ENCODE peak calls at places on chromosome 6, in five cellular contexts. One of them, this sample, is unnamed.
A peak's percentile ranks its signal among the peaks of the same experiment; 100 is the strongest.

GRCh38 chr6:160103825-160104100 is 17.9 kb upstream of the SLC22A1 start:
- DNase-seq in fibroblast of pulmonary artery: no peak
- DNase-seq in OCI-LY7: no peak
- DNase-seq in astrocyte of the spinal cord: no peak
- DNase-seq in neural crest cell: no peak
- DNase-seq in this sample: no peak

GRCh38 chr6:157615411-157615763 is 207.7 kb upstream of the SNX9 start:
- DNase-seq in astrocyte of the spinal cord: peak; percentile 9
- DNase-seq in neural crest cell: no peak
- DNase-seq in fibroblast of pulmonary artery: peak; percentile 13
- DNase-seq in OCI-LY7: no peak
- DNase-seq in this sample: no peak

GRCh38 chr6:47241742-47242482 is 67.8 kb downstream of the TNFRSF21 start:
- DNase-seq in fibroblast of pulmonary artery: peak; percentile 51
- DNase-seq in astrocyte of the spinal cord: no peak
- DNase-seq in OCI-LY7: no peak
- DNase-seq in neural crest cell: no peak
- DNase-seq in this sample: no peak

GRCh38 chr6:101259446-101259845 is 134.1 kb upstream of the GRIK2 start:
- DNase-seq in fibroblast of pulmonary artery: no peak
- DNase-seq in neural crest cell: no peak
- DNase-seq in OCI-LY7: no peak
- DNase-seq in astrocyte of the spinal cord: no peak
- DNase-seq in this sample: no peak

GRCh38 chr6:133248241-133249001 is 7.3 kb downstream of the EYA4 start:
- DNase-seq in OCI-LY7: no peak
- DNase-seq in astrocyte of the spinal cord: peak; percentile 45
- DNase-seq in neural crest cell: no peak
- DNase-seq in fibroblast of pulmonary artery: peak; percentile 31
- DNase-seq in this sample: no peak

GRCh38 chr6:74899416-74899815 is 306.4 kb downstream of the COL12A1 start:
- DNase-seq in OCI-LY7: no peak
- DNase-seq in astrocyte of the spinal cord: peak; percentile 42
- DNase-seq in neural crest cell: no peak
- DNase-seq in fibroblast of pulmonary artery: peak; percentile 76
- DNase-seq in this sample: peak; percentile 6

GRCh38 chr6:166032366-166033171 is 135.1 kb downstream of the TBXT start:
- DNase-seq in fibroblast of pulmonary artery: peak; percentile 91
- DNase-seq in OCI-LY7: no peak
- DNase-seq in astrocyte of the spinal cord: peak; percentile 86
- DNase-seq in neural crest cell: no peak
- DNase-seq in this sample: no peak

GRCh38 chr6:39884696-39885095 is 49.6 kb downstream of the MOCS1 start:
- DNase-seq in fibroblast of pulmonary artery: peak; percentile 48
- DNase-seq in neural crest cell: no peak
- DNase-seq in astrocyte of the spinal cord: peak; percentile 67
- DNase-seq in OCI-LY7: no peak
- DNase-seq in this sample: no peak

GRCh38 chr6:142045380-142046270 is 87.1 kb upstream of the GJE1 start:
- DNase-seq in neural crest cell: no peak
- DNase-seq in OCI-LY7: no peak
- DNase-seq in fibroblast of pulmonary artery: peak; percentile 72
- DNase-seq in astrocyte of the spinal cord: peak; percentile 44
- DNase-seq in this sample: no peak

GRCh38 chr6:105072799-105073199 is 107.0 kb downstream of the POPDC3 start:
- DNase-seq in fibroblast of pulmonary artery: peak; percentile 35
- DNase-seq in astrocyte of the spinal cord: no peak
- DNase-seq in OCI-LY7: no peak
- DNase-seq in neural crest cell: no peak
- DNase-seq in this sample: no peak

GRCh38 chr6:105080279-105080678 is 99.5 kb downstream of the POPDC3 start:
- DNase-seq in astrocyte of the spinal cord: no peak
- DNase-seq in neural crest cell: no peak
- DNase-seq in OCI-LY7: no peak
- DNase-seq in fibroblast of pulmonary artery: no peak
- DNase-seq in this sample: no peak

GRCh38 chr6:105075210-105075609 is 104.6 kb downstream of the POPDC3 start:
- DNase-seq in fibroblast of pulmonary artery: no peak
- DNase-seq in neural crest cell: no peak
- DNase-seq in OCI-LY7: no peak
- DNase-seq in astrocyte of the spinal cord: no peak
- DNase-seq in this sample: no peak

DNA sequence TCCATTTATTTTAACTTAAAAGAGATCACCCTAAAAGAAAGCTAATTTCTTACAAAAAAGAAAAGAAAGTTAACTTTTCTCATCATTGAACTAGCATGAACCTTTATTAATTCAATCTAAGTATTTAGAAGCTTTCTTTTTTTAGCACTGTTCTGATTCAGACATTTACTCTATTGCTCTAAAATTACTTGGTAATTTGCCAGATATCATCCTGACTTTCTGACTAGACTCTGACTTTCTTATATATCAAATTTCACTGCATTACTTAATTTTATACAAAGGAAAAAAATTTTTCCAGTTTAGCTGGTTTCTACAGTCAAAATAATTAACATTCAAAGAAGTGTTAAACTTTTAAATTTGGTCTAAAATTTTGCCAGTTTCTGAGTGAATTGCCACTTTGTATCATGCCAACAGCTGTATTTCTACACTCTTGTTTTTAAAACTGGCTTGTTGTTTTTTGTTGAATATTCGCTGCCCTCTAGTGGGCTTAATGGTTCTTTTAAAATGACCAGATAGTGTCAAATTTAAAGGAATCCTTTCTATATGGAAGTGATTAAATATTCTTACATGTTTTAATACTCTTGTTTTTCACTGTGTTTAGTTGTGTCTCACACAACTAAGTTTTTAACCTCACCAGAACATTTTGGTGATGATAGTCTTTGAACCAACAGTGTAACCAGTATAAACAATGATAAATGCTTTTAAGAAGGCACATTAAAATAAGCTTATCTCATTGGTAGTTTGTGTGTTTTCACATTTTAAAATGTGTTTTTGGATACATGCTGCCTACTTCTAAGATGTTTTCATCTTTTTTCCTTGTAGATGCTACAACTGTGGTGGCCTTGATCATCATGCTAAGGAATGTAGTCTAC is 102.0 kb downstream of the POPDC3 start:
- DNase-seq in OCI-LY7: peak; percentile 35
- DNase-seq in astrocyte of the spinal cord: peak; percentile 72
- DNase-seq in neural crest cell: no peak
- DNase-seq in fibroblast of pulmonary artery: peak; percentile 71
- DNase-seq in this sample: no peak
- TF ChIP-seq CTCF in OCI-LY7: peak; percentile 84
- TF ChIP-seq CTCF in astrocyte of the spinal cord: peak; percentile 40
- TF ChIP-seq CTCF in neural crest cell: peak; percentile 82
- TF ChIP-seq CTCF in fibroblast of pulmonary artery: peak; percentile 50
- TF ChIP-seq CTCF in this sample: peak; percentile 71

DNA sequence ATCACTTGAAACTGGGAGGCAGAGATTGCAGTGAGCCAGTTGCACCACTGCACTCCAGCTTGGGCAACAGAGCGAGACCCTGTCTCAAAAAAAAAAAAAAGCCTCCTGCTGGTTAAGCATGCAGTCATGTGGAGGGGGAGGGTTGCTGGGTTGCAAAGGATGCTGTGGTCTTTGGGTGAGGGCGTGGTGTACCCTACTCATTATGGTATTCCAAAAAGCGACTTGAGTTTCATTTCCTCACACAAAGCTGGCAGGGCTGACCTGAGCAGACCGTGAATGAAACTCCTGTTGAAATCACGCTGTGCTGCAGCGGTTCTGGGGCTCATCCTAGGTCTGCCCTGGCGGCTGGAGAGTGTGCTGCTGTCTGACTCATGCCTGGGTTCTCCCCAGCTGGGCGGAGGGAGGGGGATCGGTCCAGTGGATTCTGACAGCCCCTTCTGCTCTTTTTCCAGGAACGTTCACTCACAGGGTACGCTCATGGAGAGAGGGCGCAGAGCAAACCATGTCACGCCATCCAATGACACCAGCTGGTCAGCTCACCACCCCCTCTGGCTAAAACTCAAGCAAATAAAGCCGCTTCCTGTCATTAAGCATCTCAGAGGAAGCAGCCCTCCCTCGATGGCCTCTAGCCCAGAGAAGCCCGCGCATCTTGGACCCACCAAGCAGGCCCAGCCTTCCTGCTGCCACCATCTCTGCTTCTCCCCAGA is 166.2 kb downstream of the SCML4 start:
- DNase-seq in neural crest cell: no peak
- DNase-seq in OCI-LY7: peak; percentile 99
- DNase-seq in fibroblast of pulmonary artery: peak; percentile 54
- DNase-seq in astrocyte of the spinal cord: peak; percentile 85
- DNase-seq in this sample: no peak
- TF ChIP-seq CTCF in neural crest cell: no peak
- TF ChIP-seq CTCF in OCI-LY7: no peak
- TF ChIP-seq CTCF in fibroblast of pulmonary artery: no peak
- TF ChIP-seq CTCF in astrocyte of the spinal cord: peak; percentile 41
- TF ChIP-seq CTCF in this sample: no peak

DNA sequence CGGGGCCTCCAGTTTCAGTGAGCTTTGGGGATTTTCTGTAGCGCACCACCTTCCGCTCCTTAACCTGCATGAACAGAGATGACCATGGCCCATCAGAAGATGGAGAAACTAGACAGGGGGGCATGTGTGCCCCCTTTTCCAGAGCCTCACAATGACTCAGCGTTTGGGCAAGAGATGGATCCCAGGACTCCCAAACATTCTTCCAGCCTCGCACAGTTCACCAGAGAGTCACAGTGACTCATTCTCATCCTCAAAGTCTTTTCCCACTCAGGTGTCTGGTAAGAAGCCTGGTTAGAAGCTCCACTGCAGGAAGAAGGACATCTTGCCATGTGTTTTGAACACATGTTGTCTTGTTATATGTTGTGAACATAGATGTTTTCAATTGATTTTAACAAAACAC is 76.2 kb upstream of the FRMD1 start:
- DNase-seq in astrocyte of the spinal cord: peak; percentile 58
- DNase-seq in OCI-LY7: no peak
- DNase-seq in fibroblast of pulmonary artery: peak; percentile 29
- DNase-seq in neural crest cell: no peak
- DNase-seq in this sample: no peak
- TF ChIP-seq CTCF in astrocyte of the spinal cord: no peak
- TF ChIP-seq CTCF in OCI-LY7: no peak
- TF ChIP-seq CTCF in fibroblast of pulmonary artery: no peak
- TF ChIP-seq CTCF in neural crest cell: no peak
- TF ChIP-seq CTCF in this sample: no peak

DNA sequence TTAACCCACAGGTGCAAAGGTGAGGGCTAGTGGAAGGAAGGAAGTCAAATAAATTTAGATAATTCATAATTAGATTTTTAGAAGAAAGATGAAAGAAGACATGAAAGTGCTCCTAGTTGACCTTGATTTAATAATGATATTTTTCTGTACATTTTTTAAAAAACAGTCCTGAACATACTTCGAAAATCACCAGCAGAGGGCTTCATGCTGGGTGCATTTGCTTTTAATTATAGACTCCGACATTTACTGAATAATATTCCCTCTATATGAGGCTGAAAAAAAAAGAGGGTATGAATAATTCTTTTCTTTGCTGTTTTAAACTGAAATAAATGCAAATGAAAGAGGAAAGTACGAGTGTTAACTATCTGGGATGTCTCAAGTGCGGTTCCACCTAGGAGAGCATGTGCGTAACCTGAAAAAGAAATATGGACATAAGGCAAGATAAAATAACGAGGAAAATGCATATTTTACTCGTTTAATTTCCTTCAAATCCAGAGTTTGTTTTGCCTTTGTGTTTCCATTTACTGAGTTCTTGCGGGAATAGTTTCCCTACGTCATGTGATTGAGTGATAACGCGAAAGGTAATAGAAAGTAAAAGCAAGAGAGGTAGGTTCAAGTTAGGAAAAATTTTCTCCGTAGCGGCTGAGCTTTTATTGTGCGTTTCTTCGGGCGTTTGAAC is 3.1 kb upstream of the TFAP2B start:
- DNase-seq in OCI-LY7: peak; percentile 3
- DNase-seq in astrocyte of the spinal cord: peak; percentile 19
- DNase-seq in neural crest cell: no peak
- DNase-seq in fibroblast of pulmonary artery: peak; percentile 30
- DNase-seq in this sample: no peak
- TF ChIP-seq CTCF in OCI-LY7: no peak
- TF ChIP-seq CTCF in astrocyte of the spinal cord: peak; percentile 51
- TF ChIP-seq CTCF in neural crest cell: peak; percentile 67
- TF ChIP-seq CTCF in fibroblast of pulmonary artery: peak; percentile 56
- TF ChIP-seq CTCF in this sample: no peak

DNA sequence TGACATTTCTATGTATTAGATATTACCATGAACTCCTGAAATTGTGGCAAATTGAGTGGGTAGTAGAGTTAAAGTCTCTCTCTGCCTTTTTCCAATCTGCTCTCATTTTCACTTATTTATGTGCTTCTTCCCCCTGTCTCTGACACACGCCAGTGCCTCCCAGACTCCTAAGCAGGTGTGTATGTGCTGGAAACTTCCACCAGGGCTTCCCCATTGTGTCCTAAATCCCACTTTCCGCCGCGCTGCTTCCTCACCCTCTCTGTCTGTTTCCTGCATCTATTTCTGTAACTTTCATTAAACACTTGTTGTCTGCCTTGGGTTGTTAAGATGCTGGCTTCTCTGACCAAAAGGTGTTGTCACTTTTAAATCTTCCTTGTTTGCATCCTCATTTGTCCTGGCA is 97.6 kb upstream of the HDGFL1 start:
- DNase-seq in fibroblast of pulmonary artery: no peak
- DNase-seq in OCI-LY7: no peak
- DNase-seq in astrocyte of the spinal cord: no peak
- DNase-seq in neural crest cell: no peak
- DNase-seq in this sample: peak; percentile 19
- TF ChIP-seq CTCF in fibroblast of pulmonary artery: no peak
- TF ChIP-seq CTCF in OCI-LY7: no peak
- TF ChIP-seq CTCF in astrocyte of the spinal cord: no peak
- TF ChIP-seq CTCF in neural crest cell: no peak
- TF ChIP-seq CTCF in this sample: no peak

DNA sequence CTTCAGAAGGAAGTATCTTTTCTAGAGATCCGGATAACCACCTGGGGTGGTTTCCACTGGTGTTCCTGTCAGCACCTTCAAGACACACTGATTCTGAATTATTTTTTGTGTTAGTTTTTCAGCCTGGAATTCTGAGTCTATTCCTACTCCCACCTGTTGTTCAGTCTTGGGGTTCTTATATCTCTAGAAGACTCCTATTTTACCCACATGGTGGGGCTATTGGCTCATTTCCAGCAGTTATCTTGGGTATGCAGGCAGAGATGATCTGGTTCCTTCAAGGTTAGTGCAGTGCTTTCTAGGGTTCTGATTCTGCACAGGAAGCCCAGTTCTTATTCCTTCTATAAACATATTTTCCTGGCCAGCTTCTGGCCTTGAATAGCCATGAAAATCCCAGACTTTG is 175.6 kb upstream of the PDE7B start:
- DNase-seq in astrocyte of the spinal cord: peak; percentile 53
- DNase-seq in neural crest cell: peak; percentile 17
- DNase-seq in fibroblast of pulmonary artery: peak; percentile 58
- DNase-seq in OCI-LY7: peak; percentile 36
- DNase-seq in this sample: peak; percentile 59
- TF ChIP-seq CTCF in astrocyte of the spinal cord: no peak
- TF ChIP-seq CTCF in neural crest cell: peak; percentile 79
- TF ChIP-seq CTCF in fibroblast of pulmonary artery: peak; percentile 3
- TF ChIP-seq CTCF in OCI-LY7: peak; percentile 74
- TF ChIP-seq CTCF in this sample: peak; percentile 46